ENCODE peak calls at places on chromosomes 5 and 9, in four cellular contexts. N is neuronal stem cell, Y is GDM1, S is NCI-H510A. G is an unnamed sample.

GRCh38 chr5:32506809-32507208 is 62.3 kb upstream of the ZFR start:
- DNase-seq in S (no peak), Y (no peak), N (no peak), G (no peak)

GRCh38 chr5:172820046-172820767 is 13.8 kb upstream of the ERGIC1 start:
- DNase-seq in Y (no peak), N (no peak), S (no peak), G (no peak)

GRCh38 chr5:134637106-134637721 is 4.6 kb upstream of the SAR1B start:
- DNase-seq in Y (no peak), N (no peak), S (no peak), G (no peak)

GRCh38 chr9:92950359-92950955 is 3.1 kb downstream of the FGD3 start:
- DNase-seq in N (no peak), Y (no peak), S (no peak), G (no peak)

GRCh38 chr5:90613918-90614504 is 55.4 kb downstream of the ADGRV1 start:
- DNase-seq in N (no peak), S (no peak), Y (no peak), G (no peak)

GRCh38 chr9:97900103-97900737 is 22.1 kb downstream of the TRMO start:
- DNase-seq in Y (no peak), S (no peak), N (no peak), G (no peak)

GRCh38 chr9:211036-211435 is 3.6 kb upstream of the DOCK8 start:
- DNase-seq in N (no peak), S (no peak), Y (no peak), G (no peak)

GRCh38 chr9:94586814-94587213 is 6.8 kb downstream of the FBP2 start:
- DNase-seq in S (no peak), N (no peak), Y (no peak), G (no peak)

GRCh38 chr5:176317534-176318374 is 43.8 kb downstream of the KIAA1191 start:
- DNase-seq in S (no peak), N (no peak), Y (no peak), G (no peak)

GRCh38 chr5:11104543-11105151 is 343.6 kb upstream of the DAP start:
- DNase-seq in Y (no peak), S (no peak), N (peak), G (peak)

GRCh38 chr5:143153332-143154119 is 250.0 kb downstream of the NR3C1 start:
- DNase-seq in Y (no peak), S (no peak), N (no peak), G (no peak)

G was measured in retina.